ENCODE peak calls at places on chromosomes 7 and 10, in nine cellular contexts. X, M, B, R, P, E, Q, I and V are unnamed samples.

GRCh38 chr7:20269726-20270125 is 52.5 kb upstream of the MACC1 start:
- DNase-seq in E (no peak), I (no peak), P (peak), X (no peak), R (peak), Q (no peak), B (peak), M (no peak), V (no peak)

GRCh38 chr10:79981673-79982485 is 33.0 kb upstream of the SFTPD start:
- DNase-seq in E (peak), M (no peak), I (no peak), X (peak), Q (peak), B (peak), R (peak), P (peak), V (no peak)

GRCh38 chr7:112995091-112995824 is 91.4 kb downstream of the GPR85 start:
- DNase-seq in R (peak), X (no peak), P (peak), I (no peak), M (no peak), Q (no peak), E (peak), B (peak), V (no peak)

GRCh38 chr7:137757146-137757925 is 89.4 kb downstream of the DGKI start:
- DNase-seq in E (no peak), B (peak), Q (no peak), M (no peak), I (peak), X (no peak), R (peak), P (no peak), V (no peak)

GRCh38 chr10:8054498-8055407 is at the start of gene GATA3:
- DNase-seq in Q (no peak), X (peak), M (peak), P (peak), R (peak), I (no peak), E (peak), B (peak), V (no peak)

GRCh38 chr7:20440472-20441105 is 109.9 kb downstream of the ITGB8 start:
- DNase-seq in P (peak), I (peak), X (peak), Q (no peak), E (peak), B (no peak), R (peak), M (no peak), V (no peak)

GRCh38 chr7:66013938-66014337 is 31.9 kb upstream of the GUSB start:
- DNase-seq in P (peak), M (no peak), X (peak), I (peak), R (peak), Q (peak), E (peak), B (peak), V (no peak)

GRCh38 chr7:47198159-47198558 is 383.8 kb downstream of the TNS3 start:
- DNase-seq in Q (no peak), I (no peak), E (no peak), R (peak), M (no peak), P (no peak), X (no peak), B (no peak), V (no peak)

GRCh38 chr7:121604627-121605296 is 208.7 kb upstream of the FAM3C start:
- DNase-seq in E (no peak), M (no peak), X (no peak), I (no peak), Q (no peak), R (peak), B (peak), P (peak), V (no peak)

GRCh38 chr7:45082831-45083331 is 5.9 kb downstream of the NACAD start:
- DNase-seq in E (no peak), R (no peak), X (no peak), B (no peak), Q (no peak), I (no peak), M (no peak), P (no peak), V (no peak)

GRCh38 chr7:13457790-13458189 is 531.7 kb downstream of the ETV1 start:
- DNase-seq in R (peak), B (no peak), M (no peak), Q (no peak), X (no peak), P (no peak), I (no peak), E (no peak), V (no peak)

GRCh38 chr7:159027803-159028455 is 116.7 kb downstream of the VIPR2 start:
- DNase-seq in E (no peak), Q (no peak), I (no peak), M (peak), P (no peak), B (peak), R (peak), X (no peak), V (peak)

GRCh38 chr10:48589266-48589665 is 15.6 kb downstream of the ARHGAP22 start:
- DNase-seq in P (peak), M (no peak), R (peak), Q (no peak), I (no peak), E (no peak), B (peak), X (no peak), V (no peak)

GRCh38 chr10:5073659-5074058 is 20.6 kb upstream of the AKR1C3 start:
- DNase-seq in B (no peak), M (no peak), Q (no peak), X (no peak), R (no peak), E (no peak), P (no peak), I (no peak), V (no peak)

GRCh38 chr7:51802698-51803097 is 486.1 kb upstream of the COBL start:
- DNase-seq in P (no peak), X (no peak), R (no peak), Q (no peak), M (no peak), E (no peak), I (no peak), B (no peak), V (no peak)

GRCh38 chr7:105306160-105306784 is 82.4 kb downstream of the SRPK2 start:
- DNase-seq in M (no peak), Q (no peak), P (peak), B (no peak), X (no peak), I (no peak), E (no peak), R (peak), V (no peak)

GRCh38 chr7:130733866-130734524 is at the start of gene KLF14:
- DNase-seq in E (peak), I (no peak), X (peak), Q (no peak), M (peak), B (peak), R (peak), P (no peak), V (no peak)

GRCh38 chr10:107409517-107409916 is 245.0 kb upstream of the SORCS1 start:
- DNase-seq in R (peak), Q (no peak), E (peak), P (peak), I (peak), X (peak), B (peak), M (no peak), V (no peak)

GRCh38 chr7:113013761-113014449 is 72.7 kb downstream of the GPR85 start:
- DNase-seq in Q (no peak), E (no peak), M (no peak), I (no peak), P (no peak), X (no peak), R (peak), B (peak), V (no peak)

GRCh38 chr10:49751636-49752510 is 10.2 kb downstream of the OGDHL start:
- DNase-seq in B (no peak), R (no peak), M (no peak), P (no peak), E (no peak), X (no peak), Q (no peak), I (no peak), V (no peak)

GRCh38 chr7:155763721-155764431 is 48.4 kb downstream of the SHH start:
- DNase-seq in E (no peak), P (peak), X (no peak), M (peak), I (no peak), R (peak), B (no peak), Q (no peak), V (no peak)

GRCh38 chr7:80312139-80312661 is 177.6 kb downstream of the GNAI1 start:
- DNase-seq in X (no peak), E (no peak), P (peak), I (peak), M (no peak), R (peak), Q (no peak), B (peak), V (no peak)

GRCh38 chr7:122430710-122431109 is 126.2 kb upstream of the FEZF1 start:
- DNase-seq in P (peak), B (no peak), X (no peak), M (no peak), I (no peak), R (no peak), Q (no peak), E (no peak), V (no peak)

GRCh38 chr10:117552156-117552620 is 9.6 kb downstream of the EMX2 start:
- DNase-seq in R (peak), B (no peak), Q (no peak), X (peak), E (no peak), M (no peak), P (no peak), I (peak), V (no peak)

GRCh38 chr10:102675887-102676616 is 31.8 kb downstream of the TRIM8 start:
- DNase-seq in M (peak), B (peak), I (no peak), X (no peak), Q (no peak), P (peak), R (peak), E (no peak), V (no peak)

GRCh38 chr10:118957141-118957825 is 72.2 kb upstream of the NANOS1 start:
- DNase-seq in Q (no peak), P (no peak), R (no peak), E (no peak), B (no peak), X (no peak), I (no peak), M (no peak), V (peak)

GRCh38 chr7:6026011-6026819 is 5.0 kb upstream of the ANKRD61 start:
- DNase-seq in X (peak), R (peak), P (peak), B (peak), M (peak), Q (peak), I (no peak), E (peak), V (no peak)

GRCh38 chr10:15684768-15685167 is 35.0 kb downstream of the ITGA8 start:
- DNase-seq in P (no peak), Q (no peak), M (no peak), B (no peak), E (no peak), X (no peak), R (peak), I (no peak), V (no peak)

GRCh38 chr7:34596887-34597286 is 61.1 kb upstream of the NPSR1 start:
- DNase-seq in M (no peak), E (peak), Q (no peak), X (peak), B (peak), P (peak), R (no peak), I (no peak), V (no peak)
- TF ChIP-seq CTCF in M (no peak), E (peak), Q (no peak), X (peak), B (peak), P (peak), R (peak), I (peak), V (peak)

DNA sequence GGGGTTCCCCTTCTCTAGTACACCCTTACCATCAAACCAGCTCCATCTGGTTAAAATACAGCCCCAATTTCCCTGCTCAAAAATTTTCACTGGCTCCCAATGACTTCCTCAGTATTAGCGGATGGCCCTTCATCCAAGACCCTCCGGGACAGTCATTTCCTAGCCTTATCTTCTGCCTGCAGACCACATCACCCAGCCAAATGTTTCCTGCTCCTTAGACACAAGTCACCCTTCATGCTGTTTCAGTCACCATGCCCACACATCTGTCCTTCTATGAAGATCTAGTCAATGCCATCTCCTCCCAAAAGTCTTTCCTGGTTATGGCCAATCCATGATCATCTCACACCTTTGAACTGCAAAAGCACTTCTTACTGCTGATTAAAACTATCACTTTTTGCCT is 45.2 kb downstream of the PARD3 start:
- DNase-seq in E (no peak), X (no peak), I (no peak), P (no peak), R (no peak), M (no peak), B (no peak), Q (no peak), V (no peak)
- TF ChIP-seq CTCF in E (no peak), X (no peak), I (no peak), P (no peak), R (no peak), M (no peak), B (no peak), Q (no peak), V (no peak)

GRCh38 chr10:63673246-63673645 is 152.0 kb downstream of the REEP3 start:
- DNase-seq in M (no peak), E (no peak), B (peak), R (no peak), Q (no peak), I (no peak), X (no peak), P (no peak), V (no peak)

GRCh38 chr10:63672491-63672890 is 151.3 kb downstream of the REEP3 start:
- DNase-seq in M (no peak), I (no peak), Q (no peak), X (no peak), B (no peak), E (no peak), R (no peak), P (no peak), V (no peak)

GRCh38 chr10:63673846-63674245 is 152.6 kb downstream of the REEP3 start:
- DNase-seq in I (no peak), E (no peak), R (no peak), P (no peak), M (no peak), X (no peak), B (no peak), Q (no peak), V (no peak)

GRCh38 chr10:63670291-63670898 is 149.2 kb downstream of the REEP3 start:
- DNase-seq in B (no peak), P (peak), R (no peak), X (no peak), I (no peak), M (no peak), Q (no peak), E (no peak), V (no peak)

DNA sequence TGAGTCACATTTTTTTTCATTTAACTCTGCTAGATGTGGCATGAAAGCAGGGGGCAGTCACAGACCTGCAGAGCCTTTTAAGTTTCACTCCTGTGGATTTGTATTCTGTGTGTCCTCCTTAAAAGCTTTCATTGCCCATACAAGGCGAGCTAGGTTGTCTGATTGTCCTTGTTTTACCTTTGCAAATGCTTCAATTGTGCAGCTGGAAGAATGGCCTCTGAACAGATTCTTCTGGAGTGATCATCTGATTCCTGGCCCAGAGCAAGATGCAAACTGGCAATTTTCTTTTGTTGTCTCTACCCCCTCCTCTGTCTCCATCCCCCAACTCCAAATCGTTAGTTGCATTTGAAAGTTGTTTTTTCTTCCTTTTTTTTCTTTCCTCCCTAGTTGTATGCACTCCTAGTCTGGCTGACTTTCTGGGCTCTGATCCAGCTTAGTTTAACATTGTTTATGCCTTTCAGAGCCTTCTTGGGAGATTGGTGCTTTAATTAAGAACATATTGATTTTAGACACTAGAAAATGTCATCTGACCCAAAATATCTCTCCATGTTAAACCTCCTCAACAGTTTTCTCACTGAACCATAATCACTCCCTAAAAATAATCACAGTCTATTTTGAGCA is 150.2 kb downstream of the REEP3 start:
- DNase-seq in B (no peak), R (peak), X (no peak), M (no peak), E (no peak), I (peak), Q (no peak), P (peak), V (no peak)
- TF ChIP-seq CTCF in B (no peak), R (no peak), X (no peak), M (no peak), E (no peak), I (no peak), Q (no peak), P (peak), V (peak)

GRCh38 chr7:33970566-33970965 is 65.2 kb downstream of the BMPER start:
- DNase-seq in I (no peak), P (no peak), M (no peak), E (peak), R (peak), B (no peak), X (no peak), Q (no peak), V (no peak)
- TF ChIP-seq CTCF in I (no peak), P (no peak), M (no peak), E (no peak), R (no peak), B (no peak), X (no peak), Q (no peak), V (no peak)

GRCh38 chr10:10497245-10497644 is 520.4 kb upstream of the CELF2 start:
- DNase-seq in R (no peak), X (no peak), I (no peak), P (no peak), B (no peak), M (no peak), Q (no peak), E (no peak), V (no peak)
- TF ChIP-seq CTCF in R (no peak), X (no peak), I (no peak), P (no peak), B (no peak), M (no peak), Q (no peak), E (no peak), V (no peak)

GRCh38 chr10:114694735-114695134 is 36.7 kb upstream of the ABLIM1 start:
- DNase-seq in P (peak), R (peak), Q (no peak), M (no peak), I (no peak), B (no peak), E (peak), X (peak), V (no peak)
- TF ChIP-seq CTCF in P (peak), R (peak), Q (no peak), M (no peak), I (peak), B (peak), E (peak), X (peak), V (peak)